ENCODE peak calls at places on chromosomes 3 and 15, in nine cellular contexts. O is PC-9, Q is GM12878, Z is mammary epithelial cell, T is SK-N-SH, D is fibroblast of pulmonary artery, K is dorsolateral prefrontal cortex, A is HFF-Myc, I is tibial artery. W is an unnamed sample.

GRCh38 chr3:36852071-36852470 is 87.7 kb upstream of the DCLK3 start:
- DNase-seq in O (no peak), Q (no peak), Z (no peak), T (no peak), D (peak; percentile 7), K (no peak), A (no peak), I (no peak), W (no peak)

GRCh38 chr3:166900866-166901577 is 479.1 kb downstream of the ZBBX start:
- DNase-seq in O (no peak), Q (no peak), Z (no peak), T (no peak), D (no peak), K (no peak), A (no peak), I (no peak), W (no peak)

GRCh38 chr15:55954862-55955605 is 38.4 kb downstream of the NEDD4 start:
- DNase-seq in O (no peak), Q (no peak), Z (no peak), T (no peak), D (no peak), K (no peak), A (no peak), I (no peak), W (no peak)

GRCh38 chr3:141447391-141447790 is 39.4 kb upstream of the RASA2 start:
- DNase-seq in O (no peak), Q (no peak), Z (no peak), T (no peak), D (no peak), K (no peak), A (no peak), I (no peak), W (no peak)

GRCh38 chr3:140924097-140924873 is 17.4 kb upstream of the SLC25A36 start:
- DNase-seq in O (no peak), Q (no peak), Z (no peak), T (no peak), D (no peak), K (no peak), A (no peak), I (no peak), W (no peak)

GRCh38 chr3:169117264-169117663 is 546.2 kb downstream of the MECOM start:
- DNase-seq in O (no peak), Q (no peak), Z (no peak), T (no peak), D (no peak), K (no peak), A (no peak), I (no peak), W (no peak)

GRCh38 chr3:100047455-100048141 is 66.7 kb downstream of the FILIP1L start:
- DNase-seq in O (peak; percentile 99), Q (peak; percentile 77), Z (peak; percentile 97), T (no peak), D (peak; percentile 64), K (no peak), A (peak; percentile 77), I (no peak), W (no peak)

GRCh38 chr3:23246651-23247050 is 43.5 kb downstream of the UBE2E2 start:
- DNase-seq in O (no peak), Q (no peak), Z (no peak), T (no peak), D (no peak), K (no peak), A (no peak), I (no peak), W (no peak)

DNA sequence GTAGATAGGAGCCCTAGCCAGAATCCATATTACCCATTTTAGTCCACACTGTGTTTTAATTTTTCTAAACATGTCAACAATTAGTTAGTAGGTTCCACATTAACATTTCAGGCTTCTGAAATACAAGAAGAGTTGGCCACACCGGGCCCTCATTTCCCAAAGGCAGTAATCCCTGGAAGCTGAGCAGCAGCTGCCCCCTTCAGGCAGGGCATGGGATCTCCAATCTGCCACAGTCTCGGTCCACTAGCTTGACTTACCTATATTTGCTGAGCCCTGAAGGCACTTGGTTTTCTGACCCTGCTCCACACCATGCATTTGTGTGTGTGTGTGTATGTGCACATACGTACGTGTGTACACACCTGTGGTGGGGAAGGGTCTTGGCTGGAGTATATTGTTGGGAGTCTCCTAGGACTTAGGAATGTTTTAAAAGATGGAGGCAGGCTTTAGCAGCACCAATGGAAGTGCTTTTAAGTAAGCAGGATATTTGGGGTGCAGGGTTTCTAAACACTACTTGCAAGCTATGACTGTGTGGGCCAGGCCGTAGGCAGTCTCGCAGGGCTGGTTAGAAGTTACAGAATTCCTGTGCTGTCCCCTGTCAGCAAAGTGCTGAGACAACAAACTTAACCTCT is 71.2 kb upstream of the SOX14 start:
- DNase-seq in O (no peak), Q (peak; percentile 3), Z (peak; percentile 16), T (peak; percentile 38), D (no peak), K (no peak), A (no peak), I (no peak), W (no peak)
- TF ChIP-seq CTCF in O (peak; percentile 61), Q (peak; percentile 64), Z (peak; percentile 71), T (no peak), D (no peak), K (peak; percentile 11), A (peak; percentile 18), I (no peak), W (no peak)

GRCh38 chr3:114447950-114448479 is 154.2 kb downstream of the TIGIT start:
- DNase-seq in O (no peak), Q (no peak), Z (no peak), T (no peak), D (no peak), K (no peak), A (no peak), I (no peak), W (no peak)

GRCh38 chr3:114449271-114450007 is 155.6 kb downstream of the TIGIT start:
- DNase-seq in O (no peak), Q (no peak), Z (peak; percentile 89), T (no peak), D (no peak), K (no peak), A (no peak), I (no peak), W (no peak)

GRCh38 chr3:114451051-114451451 is 157.2 kb downstream of the TIGIT start:
- DNase-seq in O (no peak), Q (no peak), Z (no peak), T (no peak), D (no peak), K (no peak), A (no peak), I (no peak), W (no peak)

GRCh38 chr3:114451561-114452018 is 157.8 kb downstream of the TIGIT start:
- DNase-seq in O (no peak), Q (no peak), Z (peak; percentile 42), T (no peak), D (peak; percentile 39), K (peak; percentile 27), A (no peak), I (peak; percentile 38), W (no peak)

DNA sequence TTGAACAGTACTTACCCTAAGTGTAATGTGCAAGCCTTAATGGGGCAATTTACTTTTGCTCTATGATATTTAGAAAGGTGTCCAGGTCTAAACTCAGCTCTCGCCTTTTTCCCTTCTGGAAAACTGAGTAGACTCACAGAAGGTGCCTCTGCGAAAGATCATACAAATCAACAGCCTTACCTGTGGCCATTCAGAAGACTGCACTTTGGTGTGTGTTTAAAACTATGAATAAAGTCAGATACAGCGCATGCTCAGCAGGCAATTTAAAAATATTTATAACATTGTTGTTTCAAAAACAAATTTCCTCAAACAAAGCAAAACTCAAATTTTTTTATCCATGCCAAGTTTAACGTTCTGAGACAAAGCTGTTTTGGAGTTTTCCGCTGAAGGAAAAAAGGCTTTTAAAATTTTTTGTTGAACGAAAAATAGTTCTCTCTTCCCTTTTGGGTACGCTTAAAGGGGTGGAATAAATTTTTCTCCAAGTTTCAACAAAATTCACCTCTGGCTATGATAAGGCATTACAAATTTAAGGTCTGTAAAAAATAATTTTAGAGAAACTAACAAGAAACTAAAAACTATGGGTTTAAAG is 156.3 kb downstream of the TIGIT start:
- DNase-seq in O (no peak), Q (no peak), Z (peak; percentile 77), T (no peak), D (no peak), K (no peak), A (no peak), I (no peak), W (no peak)
- H3K4me3 ChIP-seq in O (no peak overlapping the region), Q (peak overlapping the region; percentile 56), Z (peak overlapping the region; percentile 51), T (no peak overlapping the region), D (no peak overlapping the region), K (peak overlapping the region; percentile 68), A (peak overlapping the region; percentile 25), I (no peak overlapping the region), W (no peak overlapping the region)

DNA sequence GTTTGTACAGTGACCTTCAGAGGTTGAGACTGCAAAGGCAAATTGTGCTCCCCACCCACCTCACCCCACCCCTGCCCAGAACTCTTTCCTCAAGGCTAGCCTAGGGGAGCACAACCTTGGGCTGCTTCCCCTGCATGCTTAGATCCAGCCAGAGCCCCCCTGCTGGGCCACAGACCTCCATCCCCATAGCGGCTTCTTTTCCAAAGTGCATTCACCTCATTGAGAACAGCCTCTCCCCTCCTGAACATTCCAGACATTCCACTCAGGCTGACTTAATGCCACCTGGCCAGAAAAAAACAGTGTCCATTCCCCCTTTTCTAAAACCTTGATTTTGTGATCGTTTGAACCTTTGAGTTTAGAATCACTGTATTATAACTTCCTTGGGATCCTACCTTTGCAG is 124.4 kb upstream of the TOPAZ1 start:
- DNase-seq in O (no peak), Q (no peak), Z (no peak), T (no peak), D (no peak), K (no peak), A (no peak), I (no peak), W (no peak)
- TF ChIP-seq CTCF in O (no peak), Q (no peak), Z (no peak), T (no peak), D (no peak), K (no peak), A (no peak), I (no peak), W (no peak)

GRCh38 chr3:143132246-143132980 is 12.8 kb downstream of the CHST2 start:
- DNase-seq in O (no peak), Q (no peak), Z (no peak), T (no peak), D (no peak), K (no peak), A (no peak), I (no peak), W (no peak)

GRCh38 chr3:143135150-143135549 is 15.6 kb downstream of the CHST2 start:
- DNase-seq in O (peak; percentile 41), Q (no peak), Z (peak; percentile 89), T (peak; percentile 17), D (peak; percentile 96), K (no peak), A (peak; percentile 97), I (peak; percentile 25), W (no peak)

GRCh38 chr3:143137637-143138036 is 18.1 kb downstream of the CHST2 start:
- DNase-seq in O (no peak), Q (no peak), Z (no peak), T (no peak), D (no peak), K (no peak), A (no peak), I (no peak), W (no peak)

GRCh38 chr3:143138948-143139347 is 19.4 kb downstream of the CHST2 start:
- DNase-seq in O (no peak), Q (no peak), Z (no peak), T (no peak), D (no peak), K (no peak), A (no peak), I (no peak), W (no peak)

DNA sequence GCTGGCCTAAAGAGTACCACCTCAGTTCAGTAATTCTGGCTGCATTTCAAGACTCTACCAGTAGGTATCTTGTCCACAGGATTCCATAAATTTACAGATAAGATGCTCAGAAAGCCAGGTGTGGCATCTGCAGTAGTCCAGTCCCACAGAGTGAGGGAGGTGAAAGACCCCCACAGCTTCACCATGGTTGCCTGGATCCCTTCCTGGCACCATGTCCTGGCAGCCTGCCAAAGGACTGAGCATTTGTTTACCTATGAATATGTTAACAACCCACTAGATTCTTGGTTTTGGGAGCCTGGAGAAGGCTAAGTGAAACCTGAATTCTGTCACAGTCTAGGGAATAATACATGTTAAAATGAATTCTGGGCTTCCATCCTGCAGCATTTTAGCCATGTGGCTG is 14.9 kb downstream of the CHST2 start:
- DNase-seq in O (no peak), Q (no peak), Z (no peak), T (no peak), D (no peak), K (no peak), A (no peak), I (no peak), W (no peak)
- H3K4me3 ChIP-seq in O (no peak overlapping the region), Q (no peak overlapping the region), Z (no peak overlapping the region), T (no peak overlapping the region), D (no peak overlapping the region), K (no peak overlapping the region), A (no peak overlapping the region), I (no peak overlapping the region), W (no peak overlapping the region)

W was measured in lower leg skin.